ENCODE peak calls at places on chromosome 19, in nine cellular contexts. X is Kasumi-1; P is activated T-cell treated with anti-CD3 and anti-CD28 coated beads, Interleukin-2, amount 50 U/mL, for 72 hours; R is fibroblast of pulmonary artery; C is NCI-H2081; L is Caki2; J is stimulated activated CD4-positive, alpha-beta T cell treated with anti-CD3 and anti-CD28 coated beads, Interleukin-4, amount 100 ng/mL, for 4 hours; V is LoVo; E is esophagus muscularis mucosa. A is an unnamed sample.

GRCh38 chr19:45352914-45353796 is 12.6 kb downstream of the KLC3 start:
- DNase-seq in X (no peak), P (no peak), R (no peak), C (no peak), L (no peak), J (no peak), V (no peak), E (no peak), A (no peak)

GRCh38 chr19:1469936-1470863 is 8.8 kb downstream of the C19orf25 start:
- DNase-seq in X (no peak), P (peak), R (no peak), C (peak), L (no peak), J (peak), V (peak), E (no peak), A (no peak)

GRCh38 chr19:56973713-56974553 is 133.4 kb upstream of the PEG3 start:
- DNase-seq in X (no peak), P (no peak), R (no peak), C (no peak), L (no peak), J (no peak), V (no peak), E (no peak), A (no peak)

GRCh38 chr19:34066007-34066656 is 106.2 kb upstream of the LSM14A start:
- DNase-seq in X (no peak), P (no peak), R (no peak), C (no peak), L (no peak), J (no peak), V (no peak), E (no peak), A (no peak)

GRCh38 chr19:32675720-32676185 is at the start of gene RGS9BP:
- DNase-seq in X (peak), P (peak), R (peak), C (peak), L (no peak), J (peak), V (peak), E (no peak), A (no peak)

GRCh38 chr19:44512326-44513298 is 12.3 kb upstream of the ZNF180 start:
- DNase-seq in X (peak), P (peak), R (peak), C (no peak), L (peak), J (peak), V (peak), E (no peak), A (no peak)

GRCh38 chr19:29672933-29673336 is 7.7 kb downstream of the PLEKHF1 start:
- DNase-seq in X (peak), P (peak), R (no peak), C (no peak), L (no peak), J (peak), V (no peak), E (no peak), A (no peak)

GRCh38 chr19:40055832-40056504 is at the start of gene ZNF780B:
- DNase-seq in X (peak), P (peak), R (peak), C (peak), L (peak), J (peak), V (peak), E (peak), A (no peak)

GRCh38 chr19:14450168-14450874 is 17.2 kb downstream of the PKN1 start:
- DNase-seq in X (peak), P (peak), R (peak), C (no peak), L (peak), J (peak), V (no peak), E (no peak), A (no peak)

GRCh38 chr19:19385900-19386339 is 19.6 kb upstream of the GATAD2A start:
- DNase-seq in X (peak), P (peak), R (no peak), C (no peak), L (no peak), J (peak), V (no peak), E (no peak), A (no peak)

GRCh38 chr19:32387701-32388392 is 17.7 kb upstream of the DPY19L3 start:
- DNase-seq in X (no peak), P (no peak), R (no peak), C (no peak), L (no peak), J (no peak), V (peak), E (no peak), A (no peak)